ENCODE peak calls at places on chromosomes 4 and X, in ten cellular contexts. L is B cell; G is GM06990; I is thyroid gland; Z is CD8-positive, alpha-beta T cell; T is AG04449; S is kidney epithelial cell; H is cardiac muscle cell; Q is endothelial cell; W is cardiac fibroblast. D is an unnamed sample.

GRCh38 chrX:20743054-20743453 is 476.3 kb upstream of the RPS6KA3 start:
- DNase-seq in L (no peak), G (no peak), I (no peak), Z (no peak), T (no peak), S (no peak), H (no peak), Q (no peak), W (no peak), D (no peak)

GRCh38 chr4:34046580-34046979 is 2197.7 kb downstream of the ARAP2 start:
- DNase-seq in L (no peak), G (no peak), I (no peak), Z (no peak), T (no peak), S (peak), H (no peak), Q (no peak), W (peak), D (no peak)

GRCh38 chrX:13793897-13794296 is 23.0 kb downstream of the GPM6B start:
- DNase-seq in L (no peak), G (no peak), I (no peak), Z (no peak), T (no peak), S (no peak), H (no peak), Q (no peak), W (no peak), D (no peak)

GRCh38 chr4:123229326-123229725 is 167.3 kb upstream of the SPRY1 start:
- DNase-seq in L (no peak), G (no peak), I (no peak), Z (no peak), T (no peak), S (no peak), H (no peak), Q (no peak), W (no peak), D (no peak)

GRCh38 chr4:65175585-65175984 is 494.7 kb downstream of the EPHA5 start:
- DNase-seq in L (no peak), G (no peak), I (no peak), Z (no peak), T (no peak), S (no peak), H (no peak), Q (no peak), W (no peak), D (no peak)

GRCh38 chr4:86500527-86500926 is 93.6 kb upstream of the PTPN13 start:
- DNase-seq in L (no peak), G (no peak), I (no peak), Z (no peak), T (no peak), S (no peak), H (no peak), Q (no peak), W (no peak), D (no peak)

GRCh38 chr4:120847019-120847582 is 75.4 kb downstream of the PRDM5 start:
- DNase-seq in L (no peak), G (no peak), I (no peak), Z (no peak), T (no peak), S (no peak), H (no peak), Q (no peak), W (no peak), D (no peak)

GRCh38 chr4:8655411-8656184 is 63.0 kb downstream of the CPZ start:
- DNase-seq in L (no peak), G (no peak), I (no peak), Z (no peak), T (no peak), S (no peak), H (no peak), Q (no peak), W (no peak), D (no peak)

GRCh38 chr4:52076731-52077130 is 25.6 kb downstream of the SPATA18 start:
- DNase-seq in L (no peak), G (no peak), I (peak), Z (no peak), T (no peak), S (no peak), H (peak), Q (peak), W (no peak), D (peak)

GRCh38 chr4:44869985-44870384 is 143.6 kb upstream of the GNPDA2 start:
- DNase-seq in L (no peak), G (no peak), I (no peak), Z (no peak), T (no peak), S (no peak), H (no peak), Q (no peak), W (no peak), D (no peak)

GRCh38 chr4:44869222-44869882 is 143.0 kb upstream of the GNPDA2 start:
- DNase-seq in L (no peak), G (no peak), I (no peak), Z (no peak), T (no peak), S (no peak), H (no peak), Q (no peak), W (no peak), D (no peak)
- TF ChIP-seq CTCF in L (no peak), G (peak), I (no peak), Z (no peak), T (no peak), S (no peak), H (no peak), Q (no peak), W (no peak), D (no peak)

DNA sequence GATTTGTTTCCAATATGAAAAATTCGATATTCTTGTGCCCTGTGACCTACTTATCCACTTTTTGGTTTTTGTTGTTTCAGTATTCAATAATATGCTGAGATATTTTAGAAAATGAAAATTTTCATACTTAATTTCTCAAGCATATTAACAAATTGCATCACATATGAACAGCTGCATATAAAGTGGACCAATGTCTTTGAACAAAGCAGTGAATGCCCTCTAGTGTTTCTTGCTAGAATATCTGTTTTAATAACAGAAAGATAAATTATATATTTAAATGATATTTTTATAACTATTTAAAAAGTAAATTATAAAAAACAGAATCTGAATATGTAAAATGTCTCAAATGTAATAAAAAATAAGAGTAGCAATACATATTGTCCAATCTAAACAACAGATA is 31.7 kb upstream of the INTU start:
- DNase-seq in L (no peak), G (no peak), I (no peak), Z (no peak), T (no peak), S (no peak), H (no peak), Q (no peak), W (peak), D (no peak)
- TF ChIP-seq CTCF in L (no peak), G (no peak), I (peak), Z (no peak), T (peak), S (peak), H (peak), Q (no peak), W (peak), D (no peak)

GRCh38 chr4:118348886-118349285 is 3.9 kb downstream of the PRSS12 start:
- DNase-seq in L (no peak), G (no peak), I (no peak), Z (no peak), T (no peak), S (no peak), H (no peak), Q (no peak), W (no peak), D (no peak)

GRCh38 chr4:118344801-118345200 is 8.0 kb downstream of the PRSS12 start:
- DNase-seq in L (no peak), G (no peak), I (no peak), Z (no peak), T (no peak), S (no peak), H (no peak), Q (no peak), W (no peak), D (no peak)

GRCh38 chr4:118345813-118346212 is 7.0 kb downstream of the PRSS12 start:
- DNase-seq in L (no peak), G (no peak), I (no peak), Z (no peak), T (no peak), S (no peak), H (no peak), Q (no peak), W (no peak), D (no peak)

GRCh38 chr4:118343501-118343900 is 9.3 kb downstream of the PRSS12 start:
- DNase-seq in L (no peak), G (no peak), I (no peak), Z (no peak), T (no peak), S (no peak), H (no peak), Q (no peak), W (no peak), D (no peak)

DNA sequence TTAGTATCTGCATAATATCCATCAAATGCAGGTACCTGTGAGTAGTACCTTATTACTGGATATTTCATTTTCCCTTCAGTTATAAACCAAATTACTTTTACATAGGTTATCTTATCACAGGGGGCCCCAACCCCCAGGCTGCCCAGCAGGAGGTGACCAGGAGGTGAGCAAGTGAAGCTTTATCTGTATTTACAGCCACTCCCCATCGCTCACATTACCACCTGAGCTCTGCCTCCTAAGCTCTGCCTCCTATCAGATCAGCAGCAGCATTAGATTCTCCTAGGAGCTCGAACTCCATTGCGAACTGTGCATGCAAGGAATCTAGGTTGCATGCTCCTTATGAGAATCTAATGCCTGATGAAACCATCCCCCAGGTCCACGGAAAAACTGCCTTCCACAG is 6.3 kb downstream of the PRSS12 start:
- DNase-seq in L (no peak), G (no peak), I (no peak), Z (no peak), T (no peak), S (no peak), H (no peak), Q (no peak), W (no peak), D (no peak)
- TF ChIP-seq CTCF in L (no peak), G (no peak), I (no peak), Z (no peak), T (no peak), S (no peak), H (no peak), Q (no peak), W (no peak), D (no peak)

GRCh38 chrX:151722241-151722846 is 6.5 kb downstream of the FATE1 start:
- DNase-seq in L (no peak), G (peak), I (peak), Z (no peak), T (no peak), S (no peak), H (peak), Q (peak), W (peak), D (peak)
- TF ChIP-seq CTCF in L (no peak), G (peak), I (peak), Z (no peak), T (peak), S (peak), H (peak), Q (no peak), W (no peak), D (peak)

GRCh38 chr4:117702353-117702752 is 331.9 kb upstream of the NDST3 start:
- DNase-seq in L (no peak), G (no peak), I (no peak), Z (no peak), T (no peak), S (no peak), H (no peak), Q (no peak), W (no peak), D (no peak)

GRCh38 chr4:117699595-117699994 is 334.7 kb upstream of the NDST3 start:
- DNase-seq in L (no peak), G (no peak), I (no peak), Z (no peak), T (no peak), S (no peak), H (no peak), Q (no peak), W (no peak), D (no peak)

GRCh38 chr4:117700111-117700892 is 334.0 kb upstream of the NDST3 start:
- DNase-seq in L (no peak), G (no peak), I (no peak), Z (no peak), T (no peak), S (no peak), H (peak), Q (no peak), W (no peak), D (no peak)
- TF ChIP-seq CTCF in L (no peak), G (peak), I (no peak), Z (no peak), T (no peak), S (peak), H (no peak), Q (peak), W (no peak), D (peak)